ENCODE peak calls at places on chromosomes 3 and 15, in ten cellular contexts. E, T, S, W, I, R, F, C, B and G are unnamed samples.

GRCh38 chr3:33883538-33884203 is 85.2 kb downstream of the PDCD6IP start:
- DNase-seq in E (peak), T (peak), S (no peak), W (peak), I (peak), R (no peak), F (peak), C (peak), B (no peak), G (peak)

GRCh38 chr3:176058856-176059255 is 1138.4 kb downstream of the TBL1XR1 start:
- DNase-seq in E (no peak), T (no peak), S (no peak), W (no peak), I (no peak), R (no peak), F (no peak), C (no peak), B (no peak), G (no peak)

GRCh38 chr3:130699765-130700164 is 46.9 kb downstream of the PIK3R4 start:
- DNase-seq in E (no peak), T (no peak), S (no peak), W (peak), I (peak), R (no peak), F (no peak), C (peak), B (no peak), G (peak)

GRCh38 chr15:72796515-72797337 is 13.2 kb upstream of the ADPGK start:
- DNase-seq in E (peak), T (peak), S (peak), W (peak), I (peak), R (peak), F (no peak), C (peak), B (no peak), G (peak)

GRCh38 chr3:196988241-196989029 is 19.8 kb upstream of the PIGZ start:
- DNase-seq in E (no peak), T (no peak), S (peak), W (no peak), I (no peak), R (no peak), F (no peak), C (no peak), B (no peak), G (peak)

GRCh38 chr15:66096711-66097058 is 156.9 kb downstream of the MEGF11 start:
- DNase-seq in E (no peak), T (no peak), S (no peak), W (no peak), I (no peak), R (no peak), F (no peak), C (no peak), B (no peak), G (no peak)

GRCh38 chr15:51302480-51302879 is 35.9 kb downstream of the CYP19A1 start:
- DNase-seq in E (no peak), T (no peak), S (no peak), W (no peak), I (no peak), R (no peak), F (no peak), C (no peak), B (no peak), G (no peak)

GRCh38 chr3:37996785-37997301 is 6.3 kb downstream of the VILL start:
- DNase-seq in E (peak), T (peak), S (peak), W (peak), I (peak), R (peak), F (peak), C (peak), B (no peak), G (peak)

GRCh38 chr3:168884353-168884903 is 779.1 kb downstream of the MECOM start:
- DNase-seq in E (peak), T (peak), S (no peak), W (peak), I (peak), R (no peak), F (peak), C (peak), B (peak), G (peak)

GRCh38 chr3:57855281-57855680 is 99.2 kb downstream of the SLMAP start:
- DNase-seq in E (peak), T (peak), S (no peak), W (peak), I (peak), R (no peak), F (no peak), C (peak), B (no peak), G (peak)

GRCh38 chr15:39167114-39168058 is 413.5 kb upstream of the THBS1 start:
- DNase-seq in E (no peak), T (peak), S (no peak), W (peak), I (peak), R (no peak), F (no peak), C (no peak), B (no peak), G (no peak)

GRCh38 chr15:39173426-39173825 is 407.5 kb upstream of the THBS1 start:
- DNase-seq in E (no peak), T (no peak), S (no peak), W (no peak), I (no peak), R (no peak), F (no peak), C (no peak), B (no peak), G (no peak)

GRCh38 chr15:39174332-39174731 is 406.5 kb upstream of the THBS1 start:
- DNase-seq in E (no peak), T (no peak), S (no peak), W (no peak), I (no peak), R (no peak), F (no peak), C (no peak), B (no peak), G (no peak)

GRCh38 chr15:39172380-39173281 is 408.2 kb upstream of the THBS1 start:
- DNase-seq in E (peak), T (peak), S (peak), W (peak), I (peak), R (no peak), F (no peak), C (peak), B (no peak), G (peak)

DNA sequence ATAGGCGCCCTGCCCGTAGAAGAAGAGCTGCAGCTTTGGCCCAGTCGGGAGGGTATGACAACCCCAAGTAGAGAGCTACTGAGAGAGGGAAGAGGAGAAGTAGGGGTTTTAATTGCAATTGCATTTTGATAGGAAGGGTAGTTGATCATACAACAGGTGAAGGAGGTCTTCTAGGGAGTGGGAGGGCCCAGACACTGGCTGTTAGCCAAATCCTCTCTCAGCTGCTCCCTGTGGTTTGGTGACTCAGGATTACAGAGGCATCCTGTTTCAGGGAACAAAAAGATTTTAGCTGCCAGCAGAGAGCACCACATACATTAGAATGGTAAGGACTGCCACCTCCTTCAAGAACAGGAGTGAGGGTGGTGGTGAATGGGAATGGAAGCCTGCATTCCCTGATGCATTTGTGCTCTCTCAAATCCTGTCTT is 408.9 kb upstream of the THBS1 start:
- DNase-seq in E (peak), T (peak), S (peak), W (peak), I (peak), R (no peak), F (peak), C (peak), B (peak), G (peak)
- TF ChIP-seq CTCF in E (peak), T (peak), S (peak), W (peak), I (peak), R (no peak), F (peak), C (peak), B (peak), G (peak)

GRCh38 chr3:20047940-20048339 is 7.7 kb downstream of the KAT2B start:
- DNase-seq in E (no peak), T (no peak), S (no peak), W (peak), I (no peak), R (no peak), F (no peak), C (no peak), B (no peak), G (no peak)
- H3K4me3 ChIP-seq in E (peak), T (peak), S (no peak), W (peak), I (no peak), R (no peak), F (peak), C (no peak), B (no peak), G (no peak)

GRCh38 chr3:195226900-195227447 is 44.0 kb downstream of the XXYLT1 start:
- DNase-seq in E (no peak), T (no peak), S (no peak), W (no peak), I (peak), R (no peak), F (no peak), C (peak), B (no peak), G (peak)
- TF ChIP-seq CTCF in E (peak), T (peak), S (peak), W (peak), I (peak), R (no peak), F (no peak), C (peak), B (peak), G (peak)

GRCh38 chr3:181855825-181856224 is 144.1 kb downstream of the SOX2 start:
- DNase-seq in E (no peak), T (peak), S (no peak), W (no peak), I (no peak), R (no peak), F (no peak), C (no peak), B (no peak), G (no peak)

GRCh38 chr3:181860243-181860642 is 148.5 kb downstream of the SOX2 start:
- DNase-seq in E (no peak), T (no peak), S (no peak), W (no peak), I (no peak), R (no peak), F (no peak), C (no peak), B (no peak), G (no peak)

GRCh38 chr3:181862502-181862901 is 150.8 kb downstream of the SOX2 start:
- DNase-seq in E (no peak), T (no peak), S (no peak), W (no peak), I (no peak), R (no peak), F (no peak), C (no peak), B (no peak), G (no peak)

DNA sequence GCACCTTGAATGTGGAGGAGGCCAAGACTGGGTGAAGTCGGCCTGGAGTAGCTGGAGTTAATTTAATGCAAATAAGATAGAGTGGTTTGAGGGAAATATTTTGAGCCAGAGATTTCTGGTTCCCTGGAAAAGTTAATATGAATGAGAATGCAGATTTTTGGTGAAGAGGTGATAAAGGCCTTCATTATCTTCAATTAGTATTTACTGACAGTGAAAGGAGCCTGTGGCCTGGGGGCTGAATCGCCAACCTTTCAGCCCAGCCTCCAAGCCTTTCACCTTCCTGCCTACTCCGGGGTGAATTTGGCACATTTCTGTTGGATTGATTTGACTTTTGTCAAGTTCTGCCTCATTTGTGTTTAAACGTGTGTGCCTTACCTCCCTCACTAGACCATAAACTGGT is 147.8 kb downstream of the SOX2 start:
- DNase-seq in E (no peak), T (no peak), S (no peak), W (no peak), I (no peak), R (no peak), F (no peak), C (no peak), B (no peak), G (no peak)
- H3K4me3 ChIP-seq in E (no peak), T (no peak), S (no peak), W (no peak), I (no peak), R (no peak), F (no peak), C (no peak), B (no peak), G (no peak)